ENCODE peak calls at places on chromosomes 5 and 9, in ten cellular contexts. One of them, this sample, is unnamed. For H3K4me1, the result is how much of the 10 kb centered on the place peaks cover.

GRCh38 chr5:11128021-11128420 is 367.0 kb upstream of the DAP start:
- DNase-seq in gastrocnemius medialis: no peak
- DNase-seq in PC-9: no peak
- DNase-seq in lower lobe of right lung: no peak
- DNase-seq in body of pancreas: no peak
- DNase-seq in Peyer's patch: no peak
- DNase-seq in cardiac muscle cell: no peak
- DNase-seq in CD8-positive, alpha-beta memory T cell: no peak
- DNase-seq in psoas muscle: no peak
- DNase-seq in IMR-90: no peak
- DNase-seq in this sample: no peak

GRCh38 chr5:29197636-29198035 is 1995.8 kb upstream of the CDH6 start:
- DNase-seq in gastrocnemius medialis: no peak
- DNase-seq in PC-9: peak
- DNase-seq in lower lobe of right lung: no peak
- DNase-seq in body of pancreas: no peak
- DNase-seq in Peyer's patch: no peak
- DNase-seq in cardiac muscle cell: no peak
- DNase-seq in CD8-positive, alpha-beta memory T cell: no peak
- DNase-seq in psoas muscle: no peak
- DNase-seq in IMR-90: no peak
- DNase-seq in this sample: no peak

GRCh38 chr9:16687678-16688369 is 182.6 kb downstream of the BNC2 start:
- DNase-seq in gastrocnemius medialis: no peak
- DNase-seq in PC-9: no peak
- DNase-seq in lower lobe of right lung: no peak
- DNase-seq in body of pancreas: no peak
- DNase-seq in Peyer's patch: no peak
- DNase-seq in cardiac muscle cell: peak
- DNase-seq in CD8-positive, alpha-beta memory T cell: no peak
- DNase-seq in psoas muscle: no peak
- DNase-seq in IMR-90: peak
- DNase-seq in this sample: no peak

GRCh38 chr9:115414561-115414960 is 296.6 kb upstream of the TNC start:
- DNase-seq in gastrocnemius medialis: no peak
- DNase-seq in PC-9: no peak
- DNase-seq in lower lobe of right lung: no peak
- DNase-seq in body of pancreas: no peak
- DNase-seq in Peyer's patch: no peak
- DNase-seq in cardiac muscle cell: no peak
- DNase-seq in CD8-positive, alpha-beta memory T cell: no peak
- DNase-seq in psoas muscle: no peak
- DNase-seq in IMR-90: no peak
- DNase-seq in this sample: no peak

GRCh38 chr5:101904736-101905135 is 391.3 kb downstream of the SLCO4C1 start:
- DNase-seq in gastrocnemius medialis: no peak
- DNase-seq in PC-9: no peak
- DNase-seq in lower lobe of right lung: no peak
- DNase-seq in body of pancreas: no peak
- DNase-seq in Peyer's patch: no peak
- DNase-seq in cardiac muscle cell: no peak
- DNase-seq in CD8-positive, alpha-beta memory T cell: no peak
- DNase-seq in psoas muscle: no peak
- DNase-seq in IMR-90: no peak
- DNase-seq in this sample: no peak

GRCh38 chr5:120748474-120748873 is 284.4 kb downstream of the PRR16 start:
- DNase-seq in gastrocnemius medialis: no peak
- DNase-seq in PC-9: no peak
- DNase-seq in lower lobe of right lung: no peak
- DNase-seq in body of pancreas: no peak
- DNase-seq in Peyer's patch: no peak
- DNase-seq in cardiac muscle cell: no peak
- DNase-seq in CD8-positive, alpha-beta memory T cell: no peak
- DNase-seq in psoas muscle: no peak
- DNase-seq in IMR-90: no peak
- DNase-seq in this sample: no peak

GRCh38 chr5:5192681-5193080 is 52.6 kb downstream of the ADAMTS16 start:
- DNase-seq in gastrocnemius medialis: no peak
- DNase-seq in PC-9: no peak
- DNase-seq in lower lobe of right lung: no peak
- DNase-seq in body of pancreas: no peak
- DNase-seq in Peyer's patch: no peak
- DNase-seq in cardiac muscle cell: no peak
- DNase-seq in CD8-positive, alpha-beta memory T cell: no peak
- DNase-seq in psoas muscle: no peak
- DNase-seq in IMR-90: no peak
- DNase-seq in this sample: no peak

GRCh38 chr9:72537671-72538070 is 16.3 kb downstream of the TMC1 start:
- DNase-seq in gastrocnemius medialis: no peak
- DNase-seq in PC-9: no peak
- DNase-seq in lower lobe of right lung: no peak
- DNase-seq in body of pancreas: no peak
- DNase-seq in Peyer's patch: no peak
- DNase-seq in cardiac muscle cell: no peak
- DNase-seq in CD8-positive, alpha-beta memory T cell: no peak
- DNase-seq in psoas muscle: no peak
- DNase-seq in IMR-90: no peak
- DNase-seq in this sample: no peak

GRCh38 chr9:96674914-96675538 is 19.9 kb upstream of the PRXL2C start:
- DNase-seq in gastrocnemius medialis: no peak
- DNase-seq in PC-9: peak
- DNase-seq in lower lobe of right lung: no peak
- DNase-seq in body of pancreas: no peak
- DNase-seq in Peyer's patch: no peak
- DNase-seq in cardiac muscle cell: peak
- DNase-seq in CD8-positive, alpha-beta memory T cell: no peak
- DNase-seq in psoas muscle: no peak
- DNase-seq in IMR-90: peak
- DNase-seq in this sample: no peak

GRCh38 chr5:79585129-79585528 is 27.1 kb upstream of the TENT2 start:
- DNase-seq in gastrocnemius medialis: no peak
- DNase-seq in PC-9: no peak
- DNase-seq in lower lobe of right lung: no peak
- DNase-seq in body of pancreas: no peak
- DNase-seq in Peyer's patch: no peak
- DNase-seq in cardiac muscle cell: no peak
- DNase-seq in CD8-positive, alpha-beta memory T cell: no peak
- DNase-seq in psoas muscle: no peak
- DNase-seq in IMR-90: no peak
- DNase-seq in this sample: no peak

GRCh38 chr5:31965227-31965626 is 208.9 kb downstream of the GOLPH3 start:
- DNase-seq in gastrocnemius medialis: no peak
- DNase-seq in PC-9: no peak
- DNase-seq in lower lobe of right lung: no peak
- DNase-seq in body of pancreas: no peak
- DNase-seq in Peyer's patch: no peak
- DNase-seq in cardiac muscle cell: no peak
- DNase-seq in CD8-positive, alpha-beta memory T cell: no peak
- DNase-seq in psoas muscle: no peak
- DNase-seq in IMR-90: no peak
- DNase-seq in this sample: peak

GRCh38 chr9:98775831-98776441 is 20.4 kb downstream of the ANKS6 start:
- DNase-seq in gastrocnemius medialis: no peak
- DNase-seq in PC-9: no peak
- DNase-seq in lower lobe of right lung: no peak
- DNase-seq in body of pancreas: peak
- DNase-seq in Peyer's patch: peak
- DNase-seq in cardiac muscle cell: peak
- DNase-seq in CD8-positive, alpha-beta memory T cell: no peak
- DNase-seq in psoas muscle: no peak
- DNase-seq in IMR-90: peak
- DNase-seq in this sample: peak

GRCh38 chr5:75566710-75567309 is 44.4 kb upstream of the ANKDD1B start:
- DNase-seq in gastrocnemius medialis: no peak
- DNase-seq in PC-9: peak
- DNase-seq in lower lobe of right lung: no peak
- DNase-seq in body of pancreas: no peak
- DNase-seq in Peyer's patch: no peak
- DNase-seq in cardiac muscle cell: peak
- DNase-seq in CD8-positive, alpha-beta memory T cell: no peak
- DNase-seq in psoas muscle: no peak
- DNase-seq in IMR-90: peak
- DNase-seq in this sample: no peak

GRCh38 chr5:72180925-72181324 is 73.7 kb downstream of the MAP1B start:
- DNase-seq in gastrocnemius medialis: no peak
- DNase-seq in PC-9: no peak
- DNase-seq in lower lobe of right lung: no peak
- DNase-seq in body of pancreas: no peak
- DNase-seq in Peyer's patch: no peak
- DNase-seq in cardiac muscle cell: no peak
- DNase-seq in CD8-positive, alpha-beta memory T cell: no peak
- DNase-seq in psoas muscle: no peak
- DNase-seq in IMR-90: no peak
- DNase-seq in this sample: no peak
- H3K4me1 ChIP-seq in gastrocnemius medialis: under half
- H3K4me1 ChIP-seq in PC-9: under half
- H3K4me1 ChIP-seq in lower lobe of right lung: under half
- H3K4me1 ChIP-seq in body of pancreas: under half
- H3K4me1 ChIP-seq in Peyer's patch: under half
- H3K4me1 ChIP-seq in cardiac muscle cell: under half
- H3K4me1 ChIP-seq in CD8-positive, alpha-beta memory T cell: under half
- H3K4me1 ChIP-seq in psoas muscle: under half
- H3K4me1 ChIP-seq in IMR-90: under half
- H3K4me1 ChIP-seq in this sample: under half

GRCh38 chr9:136977223-136978072 is at the start of gene PTGDS:
- DNase-seq in gastrocnemius medialis: no peak
- DNase-seq in PC-9: no peak
- DNase-seq in lower lobe of right lung: no peak
- DNase-seq in body of pancreas: no peak
- DNase-seq in Peyer's patch: no peak
- DNase-seq in cardiac muscle cell: peak
- DNase-seq in CD8-positive, alpha-beta memory T cell: no peak
- DNase-seq in psoas muscle: peak
- DNase-seq in IMR-90: peak
- DNase-seq in this sample: peak
- H3K4me1 ChIP-seq in gastrocnemius medialis: under half
- H3K4me1 ChIP-seq in PC-9: under half
- H3K4me1 ChIP-seq in lower lobe of right lung: half or more
- H3K4me1 ChIP-seq in body of pancreas: under half
- H3K4me1 ChIP-seq in Peyer's patch: under half
- H3K4me1 ChIP-seq in cardiac muscle cell: under half
- H3K4me1 ChIP-seq in CD8-positive, alpha-beta memory T cell: under half
- H3K4me1 ChIP-seq in psoas muscle: under half
- H3K4me1 ChIP-seq in IMR-90: under half
- H3K4me1 ChIP-seq in this sample: under half

DNA sequence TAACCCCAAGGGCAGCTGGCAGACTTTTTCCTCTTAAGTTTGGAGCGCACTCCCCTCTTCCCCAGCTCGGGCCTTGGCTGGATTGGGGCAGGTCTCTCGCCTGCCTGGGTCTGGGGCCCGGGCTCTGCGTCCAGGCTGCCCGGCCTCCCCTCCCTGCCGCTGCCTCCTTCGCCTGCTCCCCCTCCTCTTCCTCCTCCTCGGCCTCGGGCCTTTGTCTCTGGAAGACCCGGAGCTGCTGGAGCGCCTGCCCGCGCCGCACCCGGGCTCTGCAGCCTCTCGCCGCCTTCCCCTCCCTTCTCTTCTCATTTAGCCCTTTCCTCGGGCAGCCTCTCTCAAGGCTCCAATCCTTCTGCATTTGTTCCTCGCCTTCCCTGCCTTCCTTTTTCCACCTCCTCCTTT is 218.6 kb downstream of the C9orf50 start:
- DNase-seq in gastrocnemius medialis: no peak
- DNase-seq in PC-9: no peak
- DNase-seq in lower lobe of right lung: no peak
- DNase-seq in body of pancreas: no peak
- DNase-seq in Peyer's patch: no peak
- DNase-seq in cardiac muscle cell: peak
- DNase-seq in CD8-positive, alpha-beta memory T cell: peak
- DNase-seq in psoas muscle: peak
- DNase-seq in IMR-90: no peak
- DNase-seq in this sample: peak
- H3K4me1 ChIP-seq in gastrocnemius medialis: under half
- H3K4me1 ChIP-seq in PC-9: under half
- H3K4me1 ChIP-seq in lower lobe of right lung: under half
- H3K4me1 ChIP-seq in body of pancreas: under half
- H3K4me1 ChIP-seq in Peyer's patch: under half
- H3K4me1 ChIP-seq in cardiac muscle cell: under half
- H3K4me1 ChIP-seq in CD8-positive, alpha-beta memory T cell: under half
- H3K4me1 ChIP-seq in psoas muscle: under half
- H3K4me1 ChIP-seq in IMR-90: under half
- H3K4me1 ChIP-seq in this sample: under half

GRCh38 chr9:114370985-114371335 is 16.8 kb downstream of the AKNA start:
- DNase-seq in gastrocnemius medialis: no peak
- DNase-seq in PC-9: no peak
- DNase-seq in lower lobe of right lung: no peak
- DNase-seq in body of pancreas: no peak
- DNase-seq in Peyer's patch: no peak
- DNase-seq in cardiac muscle cell: no peak
- DNase-seq in CD8-positive, alpha-beta memory T cell: no peak
- DNase-seq in psoas muscle: no peak
- DNase-seq in IMR-90: no peak
- DNase-seq in this sample: no peak

GRCh38 chr9:114371986-114372917 is 15.5 kb downstream of the AKNA start:
- DNase-seq in gastrocnemius medialis: no peak
- DNase-seq in PC-9: no peak
- DNase-seq in lower lobe of right lung: peak
- DNase-seq in body of pancreas: no peak
- DNase-seq in Peyer's patch: peak
- DNase-seq in cardiac muscle cell: peak
- DNase-seq in CD8-positive, alpha-beta memory T cell: peak
- DNase-seq in psoas muscle: no peak
- DNase-seq in IMR-90: no peak
- DNase-seq in this sample: no peak

GRCh38 chr9:114369567-114370240 is 18.1 kb downstream of the AKNA start:
- DNase-seq in gastrocnemius medialis: no peak
- DNase-seq in PC-9: no peak
- DNase-seq in lower lobe of right lung: no peak
- DNase-seq in body of pancreas: no peak
- DNase-seq in Peyer's patch: no peak
- DNase-seq in cardiac muscle cell: no peak
- DNase-seq in CD8-positive, alpha-beta memory T cell: peak
- DNase-seq in psoas muscle: no peak
- DNase-seq in IMR-90: no peak
- DNase-seq in this sample: no peak

GRCh38 chr9:114371343-114371985 is 16.3 kb downstream of the AKNA start:
- DNase-seq in gastrocnemius medialis: no peak
- DNase-seq in PC-9: no peak
- DNase-seq in lower lobe of right lung: no peak
- DNase-seq in body of pancreas: no peak
- DNase-seq in Peyer's patch: no peak
- DNase-seq in cardiac muscle cell: no peak
- DNase-seq in CD8-positive, alpha-beta memory T cell: no peak
- DNase-seq in psoas muscle: no peak
- DNase-seq in IMR-90: no peak
- DNase-seq in this sample: no peak

DNA sequence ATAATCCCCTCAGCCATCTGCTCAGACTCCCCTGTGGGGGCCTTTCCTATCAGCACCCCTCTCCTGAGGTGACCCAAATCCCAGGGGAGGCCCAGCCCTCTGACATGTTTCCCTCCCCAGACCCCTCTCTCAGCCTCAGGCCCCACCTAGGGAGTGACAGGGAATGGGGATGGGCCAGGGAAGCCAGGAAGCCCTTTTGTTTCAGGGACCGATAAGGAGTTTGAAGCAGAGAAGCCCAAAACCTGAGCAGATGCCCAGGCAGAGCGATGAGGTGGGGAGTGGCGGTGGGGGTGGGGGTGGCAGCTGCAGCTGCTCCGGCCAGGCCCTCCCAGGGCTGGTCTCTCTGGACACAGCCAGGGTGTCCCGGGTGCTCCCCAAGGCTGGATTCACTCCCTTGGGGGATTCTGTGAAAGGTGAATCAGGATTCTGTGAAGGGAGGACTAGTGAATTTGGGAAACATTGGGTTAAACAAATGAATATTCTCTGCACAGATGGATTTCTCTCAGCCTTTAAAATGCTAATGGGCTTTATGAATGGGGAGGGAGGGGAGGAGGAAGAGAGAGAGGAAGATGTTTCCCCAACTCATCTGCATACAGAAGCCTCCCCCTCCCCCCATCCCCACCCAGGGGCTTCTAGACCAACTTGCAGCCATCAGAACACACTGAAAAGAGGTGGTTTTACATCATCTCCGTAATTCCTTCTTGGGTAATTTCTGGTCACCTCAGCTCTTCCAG is 17.4 kb downstream of the AKNA start:
- DNase-seq in gastrocnemius medialis: no peak
- DNase-seq in PC-9: no peak
- DNase-seq in lower lobe of right lung: no peak
- DNase-seq in body of pancreas: no peak
- DNase-seq in Peyer's patch: no peak
- DNase-seq in cardiac muscle cell: no peak
- DNase-seq in CD8-positive, alpha-beta memory T cell: no peak
- DNase-seq in psoas muscle: no peak
- DNase-seq in IMR-90: no peak
- DNase-seq in this sample: peak
- H3K4me1 ChIP-seq in gastrocnemius medialis: under half
- H3K4me1 ChIP-seq in PC-9: under half
- H3K4me1 ChIP-seq in lower lobe of right lung: half or more
- H3K4me1 ChIP-seq in body of pancreas: under half
- H3K4me1 ChIP-seq in Peyer's patch: under half
- H3K4me1 ChIP-seq in cardiac muscle cell: under half
- H3K4me1 ChIP-seq in CD8-positive, alpha-beta memory T cell: half or more
- H3K4me1 ChIP-seq in psoas muscle: under half
- H3K4me1 ChIP-seq in IMR-90: under half
- H3K4me1 ChIP-seq in this sample: half or more